ENCODE peak calls at places on chromosomes 7 and 10, in ten cellular contexts. Y is ascending aorta; Q is HCT116; U is CD4-positive, alpha-beta T cell; S is GM06990; E is heart right ventricle; B is glutamatergic neuron; F is nephron progenitor cell; C is AG09319; R is AG09309. A is an unnamed sample.

GRCh38 chr7:66877577-66878300 is 43.3 kb upstream of the TMEM248 start:
- DNase-seq in Y (no peak), R (no peak), C (no peak), Q (no peak), U (no peak), F (no peak), S (peak), B (no peak), E (no peak), A (no peak)

GRCh38 chr10:75295901-75296441 is 60.2 kb upstream of the COMTD1 start:
- DNase-seq in S (no peak), E (no peak), C (no peak), B (no peak), R (no peak), Q (no peak), Y (no peak), F (no peak), U (no peak), A (no peak)

GRCh38 chr7:44323381-44324203 is 1.8 kb downstream of the CAMK2B start:
- DNase-seq in Q (no peak), F (no peak), C (no peak), U (no peak), B (no peak), Y (no peak), E (no peak), R (no peak), S (no peak), A (no peak)

GRCh38 chr10:131113165-131113564 is 198.4 kb downstream of the TCERG1L start:
- DNase-seq in S (no peak), E (no peak), U (no peak), C (no peak), B (no peak), Y (no peak), R (no peak), F (no peak), Q (no peak), A (no peak)

GRCh38 chr7:5633161-5634106 is 148.0 kb downstream of the RNF216 start:
- DNase-seq in B (no peak), Y (no peak), U (no peak), R (no peak), E (no peak), F (no peak), S (no peak), C (no peak), Q (no peak), A (no peak)

GRCh38 chr10:72158174-72158573 is 57.6 kb upstream of the ANAPC16 start:
- DNase-seq in E (no peak), S (no peak), Q (no peak), Y (no peak), B (peak), R (no peak), C (no peak), U (no peak), F (no peak), A (no peak)

GRCh38 chr7:16970732-16971495 is 89.1 kb upstream of the AGR3 start:
- DNase-seq in F (no peak), S (no peak), B (no peak), Y (no peak), R (no peak), C (no peak), Q (no peak), E (no peak), U (no peak), A (no peak)

GRCh38 chr7:39621784-39622411 is 1.5 kb upstream of the RALA start:
- DNase-seq in Q (no peak), U (no peak), R (no peak), F (no peak), B (no peak), S (peak), C (no peak), Y (no peak), E (no peak), A (no peak)

GRCh38 chr10:1382711-1383110 is 326.5 kb downstream of the WDR37 start:
- DNase-seq in Y (no peak), E (no peak), C (no peak), Q (no peak), B (no peak), R (no peak), F (no peak), U (no peak), S (no peak), A (no peak)

GRCh38 chr10:100718197-100718742 is 27.1 kb upstream of the PAX2 start:
- DNase-seq in E (no peak), B (no peak), R (no peak), S (no peak), Y (no peak), F (no peak), Q (no peak), U (no peak), C (no peak), A (no peak)

GRCh38 chr10:118873080-118873737 is 118.4 kb upstream of the CACUL1 start:
- DNase-seq in R (no peak), B (no peak), Y (no peak), F (no peak), U (no peak), Q (no peak), S (no peak), E (no peak), C (no peak), A (no peak)

GRCh38 chr10:68106656-68107055 is 2.6 kb upstream of the MYPN start:
- DNase-seq in C (no peak), E (no peak), F (no peak), S (no peak), Y (no peak), U (no peak), B (no peak), R (peak), Q (no peak), A (no peak)

GRCh38 chr10:46018453-46019169 is 11.8 kb downstream of the NCOA4 start:
- DNase-seq in F (no peak), B (no peak), Y (no peak), E (no peak), Q (no peak), S (no peak), U (no peak), R (no peak), C (no peak), A (no peak)

GRCh38 chr10:47287365-47287802 is 12.6 kb upstream of the GDF10 start:
- DNase-seq in E (peak), B (no peak), F (no peak), U (no peak), S (no peak), C (no peak), R (no peak), Y (no peak), Q (no peak), A (no peak)

GRCh38 chr7:42212541-42213090 is 24.4 kb downstream of the GLI3 start:
- DNase-seq in U (no peak), Q (no peak), S (no peak), C (no peak), E (no peak), F (no peak), Y (no peak), R (no peak), B (no peak), A (no peak)

GRCh38 chr7:122038904-122039303 is 105.1 kb downstream of the AASS start:
- DNase-seq in R (no peak), C (no peak), Q (no peak), F (no peak), B (no peak), E (no peak), U (no peak), S (no peak), Y (no peak), A (no peak)

GRCh38 chr7:510061-510481 is 9.6 kb downstream of the PDGFA start:
- DNase-seq in U (no peak), S (no peak), C (no peak), Q (no peak), E (peak), B (peak), R (no peak), Y (no peak), F (no peak), A (no peak)

GRCh38 chr7:71637578-71637977 is 505.6 kb downstream of the GALNT17 start:
- DNase-seq in S (no peak), R (no peak), F (no peak), Q (no peak), C (no peak), Y (no peak), B (peak), E (no peak), U (no peak), A (no peak)

GRCh38 chr7:877312-878232 is 1.2 kb downstream of the GET4 start:
- DNase-seq in R (no peak), Y (no peak), B (peak), F (peak), E (no peak), Q (no peak), S (no peak), U (no peak), C (no peak), A (no peak)

GRCh38 chr7:116588641-116589594 is 64.1 kb downstream of the CAV1 start:
- DNase-seq in F (peak), E (no peak), R (no peak), B (no peak), Q (peak), C (no peak), S (peak), Y (no peak), U (no peak), A (no peak)

DNA sequence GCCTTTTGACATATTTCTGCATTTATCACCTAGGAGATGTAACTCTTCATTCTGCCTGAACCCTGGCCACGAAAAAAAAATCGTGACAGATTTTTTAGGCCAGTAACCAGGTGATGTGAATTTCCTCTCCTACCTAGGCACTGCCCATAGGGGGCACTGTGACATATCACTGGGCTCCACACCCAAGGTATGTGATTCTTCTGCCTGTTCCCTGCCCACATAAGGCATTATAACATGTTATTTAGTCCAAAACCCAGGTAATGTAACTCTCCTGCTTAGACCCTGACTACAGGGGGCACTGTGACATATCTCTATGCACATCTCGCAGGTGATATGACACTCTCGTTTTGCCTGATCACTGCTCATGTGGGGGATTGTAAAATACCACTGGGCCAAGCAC is 29.5 kb upstream of the ZNF107 start:
- DNase-seq in C (no peak), S (no peak), Y (no peak), E (no peak), Q (no peak), R (no peak), B (no peak), F (no peak), U (no peak), A (no peak)
- TF ChIP-seq CTCF in C (no peak), S (no peak), Y (peak), E (peak), Q (no peak), R (no peak), B (peak), F (no peak), U (no peak), A (no peak)

GRCh38 chr10:70537398-70538194 is 59.0 kb downstream of the PALD1 start:
- DNase-seq in E (no peak), F (peak), R (no peak), S (no peak), U (no peak), Q (no peak), C (no peak), B (peak), Y (no peak), A (no peak)
- TF ChIP-seq CTCF in E (peak), F (peak), R (peak), S (peak), U (peak), Q (peak), C (peak), B (peak), Y (peak), A (no peak)

DNA sequence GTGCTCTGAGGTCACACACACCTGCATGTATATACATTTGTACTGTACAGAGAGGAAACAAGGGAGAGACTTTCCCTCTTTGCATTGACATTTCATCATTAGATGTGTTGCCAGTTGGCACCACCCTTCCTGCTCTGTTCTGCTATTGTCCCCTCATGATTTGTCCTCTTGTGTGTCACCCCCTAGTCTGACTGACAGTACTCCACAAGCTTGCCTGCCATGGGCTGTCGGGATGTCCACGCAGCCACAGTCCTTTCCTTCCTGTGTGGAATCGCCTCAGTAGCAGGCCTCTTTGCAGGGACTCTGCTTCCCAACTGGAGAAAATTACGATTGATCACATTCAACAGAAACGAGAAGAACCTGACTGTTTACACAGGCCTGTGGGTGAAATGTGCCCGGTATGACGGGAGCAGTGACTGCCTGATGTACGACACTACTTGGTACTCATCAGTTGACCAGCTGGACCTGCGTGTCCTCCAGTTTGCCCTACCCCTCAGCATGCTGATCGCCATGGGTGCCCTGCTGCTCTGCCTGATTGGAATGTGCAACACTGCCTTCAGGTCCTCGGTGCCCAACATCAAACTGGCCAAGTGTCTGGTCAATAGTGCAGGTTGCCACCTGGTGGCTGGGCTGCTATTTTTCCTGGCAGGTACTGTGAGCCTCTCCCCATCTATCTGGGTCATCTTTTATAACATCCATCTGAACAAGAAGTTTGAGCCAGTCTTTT is 9.4 kb downstream of the CLDN12 start:
- DNase-seq in B (peak), Q (peak), E (no peak), U (no peak), R (no peak), S (peak), F (peak), C (no peak), Y (no peak), A (no peak)
- TF ChIP-seq CTCF in B (no peak), Q (peak), E (peak), U (no peak), R (peak), S (peak), F (no peak), C (no peak), Y (no peak), A (peak)

DNA sequence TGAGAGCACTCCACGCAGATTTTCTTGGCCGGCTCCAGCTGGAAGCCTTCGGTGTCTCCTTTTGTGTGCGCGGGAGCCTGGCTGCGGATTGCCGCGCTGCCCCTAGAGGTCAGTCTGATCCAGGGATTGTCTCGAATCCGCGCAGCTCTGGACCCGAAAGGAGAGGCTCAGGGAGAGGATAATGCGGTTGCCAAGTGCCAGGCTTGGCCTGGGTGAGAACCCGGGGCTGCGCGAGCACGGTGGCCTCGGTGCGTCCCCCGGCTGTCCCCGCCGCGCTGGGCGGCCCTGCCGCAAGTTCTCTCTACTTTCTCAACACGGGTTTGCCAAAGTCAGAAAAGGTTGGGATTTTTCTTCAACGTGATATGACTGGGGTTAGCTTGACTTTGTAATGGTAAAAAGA is 140.9 kb downstream of the ADCYAP1R1 start:
- DNase-seq in Y (no peak), Q (peak), C (no peak), R (no peak), F (peak), E (peak), U (no peak), B (peak), S (peak), A (no peak)
- TF ChIP-seq CTCF in Y (peak), Q (peak), C (peak), R (peak), F (peak), E (peak), U (peak), B (peak), S (peak), A (no peak)

GRCh38 chr7:126791306-126791705 is 461.4 kb downstream of the GRM8 start:
- DNase-seq in C (no peak), U (no peak), E (no peak), Y (no peak), Q (no peak), R (no peak), F (no peak), B (no peak), S (no peak), A (no peak)

GRCh38 chr7:126792501-126792900 is 460.2 kb downstream of the GRM8 start:
- DNase-seq in F (no peak), E (no peak), Y (no peak), Q (no peak), C (no peak), R (no peak), U (no peak), B (no peak), S (no peak), A (no peak)

GRCh38 chr7:126790763-126791162 is 462.0 kb downstream of the GRM8 start:
- DNase-seq in B (no peak), E (no peak), Q (no peak), R (no peak), C (no peak), U (no peak), F (no peak), Y (no peak), S (no peak), A (no peak)
- TF ChIP-seq CTCF in B (peak), E (no peak), Q (peak), R (no peak), C (no peak), U (no peak), F (no peak), Y (no peak), S (no peak), A (no peak)

GRCh38 chr10:132687181-132687892 is 98.6 kb downstream of the NKX6-2 start:
- DNase-seq in B (peak), U (no peak), F (no peak), S (no peak), Y (no peak), E (no peak), C (no peak), Q (no peak), R (no peak), A (no peak)

GRCh38 chr10:132688580-132689420 is 97.1 kb downstream of the NKX6-2 start:
- DNase-seq in B (peak), S (no peak), Y (no peak), C (no peak), F (no peak), E (no peak), Q (no peak), R (no peak), U (no peak), A (no peak)

GRCh38 chr10:132689721-132690360 is 96.1 kb downstream of the NKX6-2 start:
- DNase-seq in C (no peak), Q (no peak), B (peak), E (no peak), S (no peak), R (no peak), F (no peak), Y (no peak), U (no peak), A (no peak)

GRCh38 chr10:132685921-132686680 is 99.8 kb downstream of the NKX6-2 start:
- DNase-seq in C (no peak), F (no peak), U (no peak), Y (no peak), B (peak), E (no peak), R (no peak), S (no peak), Q (no peak), A (no peak)

GRCh38 chr10:132687893-132688579 is 97.9 kb downstream of the NKX6-2 start:
- DNase-seq in S (no peak), R (no peak), E (no peak), F (no peak), U (no peak), C (no peak), Q (no peak), B (no peak), Y (no peak), A (no peak)
- TF ChIP-seq CTCF in S (no peak), R (no peak), E (no peak), F (no peak), U (no peak), C (no peak), Q (no peak), B (no peak), Y (no peak), A (no peak)

GRCh38 chr10:13099144-13099665 is 758 bp upstream of the OPTN start:
- DNase-seq in U (peak), C (peak), Y (no peak), R (no peak), E (peak), B (peak), F (peak), Q (peak), S (peak), A (peak)
- TF ChIP-seq CTCF in U (peak), C (peak), Y (no peak), R (peak), E (peak), B (no peak), F (no peak), Q (peak), S (peak), A (no peak)

GRCh38 chr10:43407576-43408330 is 1.2 kb downstream of the HNRNPF start:
- DNase-seq in B (peak), E (peak), C (peak), Q (peak), F (peak), R (peak), U (peak), S (peak), Y (peak), A (peak)
- TF ChIP-seq CTCF in B (peak), E (peak), C (peak), Q (no peak), F (peak), R (peak), U (peak), S (peak), Y (peak), A (no peak)

GRCh38 chr7:85806321-85806720 is 619.5 kb upstream of the SEMA3D start:
- DNase-seq in E (no peak), F (no peak), Y (no peak), C (no peak), S (no peak), U (no peak), R (no peak), B (no peak), Q (no peak), A (no peak)
- TF ChIP-seq CTCF in E (no peak), F (peak), Y (no peak), C (no peak), S (no peak), U (no peak), R (peak), B (no peak), Q (no peak), A (no peak)

GRCh38 chr10:96626795-96627194 is 40.0 kb upstream of the TM9SF3 start:
- DNase-seq in U (no peak), Q (no peak), S (no peak), B (no peak), E (no peak), F (no peak), R (no peak), C (no peak), Y (no peak), A (no peak)
- TF ChIP-seq CTCF in U (no peak), Q (no peak), S (peak), B (no peak), E (peak), F (no peak), R (no peak), C (no peak), Y (no peak), A (peak)